ENCODE peak calls at places on chromosomes 13 and 19, in five cellular contexts. M is AG09319; W is effector memory CD8-positive, alpha-beta T cell; S is psoas muscle; T is right atrium auricular region. X is an unnamed sample.

GRCh38 chr13:25018729-25019115 is 77.2 kb upstream of the PABPC3 start:
- DNase-seq in M (no peak), W (no peak), S (no peak), T (no peak), X (peak; percentile 6)

GRCh38 chr13:40445557-40445990 is 220.9 kb downstream of the FOXO1 start:
- DNase-seq in M (no peak), W (no peak), S (peak; percentile 72), T (peak; percentile 68), X (peak; percentile 95)

GRCh38 chr19:45142016-45142727 is 18.6 kb downstream of the NKPD1 start:
- DNase-seq in M (no peak), W (no peak), S (no peak), T (no peak), X (no peak)

GRCh38 chr19:20776083-20777076 is at the start of gene ZNF66:
- DNase-seq in M (peak; percentile 83), W (peak; percentile 98), S (peak; percentile 95), T (peak; percentile 99), X (peak; percentile 94)

GRCh38 chr19:14497347-14497921 is 1.5 kb upstream of the GIPC1 start:
- DNase-seq in M (no peak), W (no peak), S (peak; percentile 36), T (peak; percentile 68), X (peak; percentile 51)

GRCh38 chr13:71240906-71241305 is 626.1 kb downstream of the DACH1 start:
- DNase-seq in M (no peak), W (no peak), S (no peak), T (no peak), X (peak; percentile 3)

GRCh38 chr13:40207110-40207478 is 459.3 kb downstream of the FOXO1 start:
- DNase-seq in M (no peak), W (no peak), S (no peak), T (no peak), X (no peak)

GRCh38 chr13:34124912-34125311 is 307.0 kb downstream of the RFC3 start:
- DNase-seq in M (no peak), W (no peak), S (no peak), T (no peak), X (no peak)

GRCh38 chr19:35030257-35031071 is at the start of gene SCN1B:
- DNase-seq in M (no peak), W (peak; percentile 35), S (peak; percentile 83), T (no peak), X (peak; percentile 74)

GRCh38 chr19:12913011-12913561 is 6.0 kb downstream of the SYCE2 start:
- DNase-seq in M (no peak), W (no peak), S (peak; percentile 65), T (peak; percentile 77), X (no peak)

GRCh38 chr19:53865918-53866696 is 1.6 kb upstream of the MYADM start:
- DNase-seq in M (no peak), W (peak; percentile 72), S (peak; percentile 83), T (peak; percentile 84), X (peak; percentile 62)

GRCh38 chr13:110471156-110471832 is 90.2 kb downstream of the RAB20 start:
- DNase-seq in M (no peak), W (no peak), S (no peak), T (no peak), X (no peak)

GRCh38 chr19:45402469-45403070 is 2.3 kb downstream of the PPP1R13L start:
- DNase-seq in M (no peak), W (no peak), S (no peak), T (peak; percentile 64), X (peak; percentile 83)